ENCODE peak calls at places on chromosome 5, in eight cellular contexts. M, U, Y, T, F, I, A and R are unnamed samples.
A peak's percentile ranks its signal among the peaks of the same experiment; 100 is the strongest.

GRCh38 chr5:127959152-127959764 is 124.3 kb upstream of the SLC12A2 start:
- DNase-seq in F (peak; percentile 73), M (no peak), T (no peak), A (no peak), U (no peak), Y (no peak), I (no peak), R (peak; percentile 82)

GRCh38 chr5:9473624-9474023 is 72.3 kb downstream of the SEMA5A start:
- DNase-seq in Y (no peak), U (no peak), M (no peak), T (no peak), A (no peak), I (no peak), F (no peak), R (no peak)

GRCh38 chr5:145797336-145797735 is 37.8 kb downstream of the PRELID2 start:
- DNase-seq in M (peak; percentile 13), Y (no peak), A (no peak), F (peak; percentile 16), U (no peak), I (no peak), T (no peak), R (peak; percentile 48)

GRCh38 chr5:176352116-176352878 is 9.3 kb downstream of the KIAA1191 start:
- DNase-seq in I (no peak), U (no peak), F (no peak), A (no peak), M (no peak), T (no peak), Y (no peak), R (no peak)

GRCh38 chr5:132102101-132102701 is 28.6 kb downstream of the CSF2 start:
- DNase-seq in A (no peak), I (peak; percentile 44), M (no peak), T (no peak), F (no peak), U (no peak), Y (no peak), R (no peak)

GRCh38 chr5:140554454-140554853 is 2.8 kb downstream of the SRA1 start:
- DNase-seq in M (peak; percentile 55), I (no peak), F (no peak), A (no peak), Y (no peak), T (no peak), U (no peak), R (peak; percentile 64)

GRCh38 chr5:181088289-181088688 is 42.7 kb downstream of the OR2V1 start:
- DNase-seq in A (no peak), T (no peak), F (no peak), Y (no peak), U (no peak), M (peak; percentile 44), I (no peak), R (peak; percentile 7)

GRCh38 chr5:115548683-115549082 is 4.1 kb upstream of the FEM1C start:
- DNase-seq in A (no peak), U (no peak), F (no peak), Y (no peak), T (no peak), M (no peak), I (no peak), R (no peak)

GRCh38 chr5:131430794-131431193 is 166.9 kb downstream of the CDC42SE2 start:
- DNase-seq in U (no peak), F (no peak), Y (no peak), M (no peak), I (no peak), A (no peak), T (no peak), R (peak; percentile 5)